ENCODE peak calls at places on chromosomes 4 and X, in six cellular contexts. One of them, this sample, is unnamed.

GRCh38 chr4:124334119-124334518 is 378.4 kb downstream of the ANKRD50 start:
- DNase-seq in endothelial cell of umbilical vein: peak
- DNase-seq in GM23248: peak
- DNase-seq in fibroblast of lung: peak
- DNase-seq in GM23338: peak
- DNase-seq in PC-3: peak
- DNase-seq in this sample: peak

GRCh38 chrX:150692296-150692695 is 900 bp upstream of the MTMR1 start:
- DNase-seq in GM23338: no peak
- DNase-seq in PC-3: no peak
- DNase-seq in fibroblast of lung: no peak
- DNase-seq in endothelial cell of umbilical vein: no peak
- DNase-seq in GM23248: no peak
- DNase-seq in this sample: no peak

GRCh38 chrX:55135171-55135570 is 46.4 kb downstream of the PAGE2 start:
- DNase-seq in PC-3: peak
- DNase-seq in endothelial cell of umbilical vein: peak
- DNase-seq in GM23248: peak
- DNase-seq in fibroblast of lung: peak
- DNase-seq in GM23338: peak
- DNase-seq in this sample: peak

GRCh38 chr4:65698631-65699030 is 28.3 kb upstream of the EPHA5 start:
- DNase-seq in PC-3: no peak
- DNase-seq in endothelial cell of umbilical vein: no peak
- DNase-seq in fibroblast of lung: no peak
- DNase-seq in GM23338: no peak
- DNase-seq in GM23248: no peak
- DNase-seq in this sample: no peak

GRCh38 chr4:39855909-39856512 is 121.7 kb downstream of the PDS5A start:
- DNase-seq in fibroblast of lung: peak
- DNase-seq in GM23248: peak
- DNase-seq in PC-3: peak
- DNase-seq in GM23338: no peak
- DNase-seq in endothelial cell of umbilical vein: peak
- DNase-seq in this sample: peak

GRCh38 chr4:41448935-41449334 is 89.0 kb upstream of the LIMCH1 start:
- DNase-seq in GM23248: peak
- DNase-seq in PC-3: peak
- DNase-seq in GM23338: no peak
- DNase-seq in endothelial cell of umbilical vein: no peak
- DNase-seq in fibroblast of lung: no peak
- DNase-seq in this sample: no peak

GRCh38 chr4:15182600-15183222 is 180.4 kb downstream of the CPEB2 start:
- DNase-seq in PC-3: peak
- DNase-seq in endothelial cell of umbilical vein: peak
- DNase-seq in fibroblast of lung: peak
- DNase-seq in GM23338: no peak
- DNase-seq in GM23248: peak
- DNase-seq in this sample: peak

GRCh38 chr4:144283496-144283895 is 143.0 kb upstream of the GYPA start:
- DNase-seq in GM23248: no peak
- DNase-seq in PC-3: no peak
- DNase-seq in GM23338: no peak
- DNase-seq in endothelial cell of umbilical vein: no peak
- DNase-seq in fibroblast of lung: no peak
- DNase-seq in this sample: no peak

GRCh38 chr4:28702571-28702970 is 1841.9 kb downstream of the STIM2 start:
- DNase-seq in GM23338: no peak
- DNase-seq in fibroblast of lung: peak
- DNase-seq in PC-3: no peak
- DNase-seq in GM23248: peak
- DNase-seq in endothelial cell of umbilical vein: no peak
- DNase-seq in this sample: no peak

GRCh38 chr4:83025563-83025962 is 9.4 kb upstream of the COPS4 start:
- DNase-seq in PC-3: no peak
- DNase-seq in GM23248: no peak
- DNase-seq in endothelial cell of umbilical vein: no peak
- DNase-seq in GM23338: no peak
- DNase-seq in fibroblast of lung: no peak
- DNase-seq in this sample: no peak

GRCh38 chr4:109113511-109113910 is 188.9 kb downstream of the COL25A1 start:
- DNase-seq in PC-3: no peak
- DNase-seq in GM23338: no peak
- DNase-seq in fibroblast of lung: peak
- DNase-seq in GM23248: peak
- DNase-seq in endothelial cell of umbilical vein: no peak
- DNase-seq in this sample: no peak

GRCh38 chrX:7052541-7052940 is 95.0 kb upstream of the STS start:
- DNase-seq in GM23338: no peak
- DNase-seq in fibroblast of lung: no peak
- DNase-seq in GM23248: no peak
- DNase-seq in endothelial cell of umbilical vein: no peak
- DNase-seq in PC-3: no peak
- DNase-seq in this sample: no peak

GRCh38 chrX:129497146-129497805 is 26.0 kb downstream of the SMARCA1 start:
- DNase-seq in fibroblast of lung: no peak
- DNase-seq in PC-3: no peak
- DNase-seq in GM23338: no peak
- DNase-seq in endothelial cell of umbilical vein: no peak
- DNase-seq in GM23248: no peak
- DNase-seq in this sample: no peak

GRCh38 chr4:153222790-153223417 is 18.7 kb downstream of the TRIM2 start:
- DNase-seq in fibroblast of lung: peak
- DNase-seq in PC-3: peak
- DNase-seq in GM23338: peak
- DNase-seq in endothelial cell of umbilical vein: peak
- DNase-seq in GM23248: peak
- DNase-seq in this sample: peak

GRCh38 chrX:17160971-17161370 is 214.0 kb upstream of the NHS start:
- DNase-seq in PC-3: peak
- DNase-seq in GM23248: peak
- DNase-seq in fibroblast of lung: no peak
- DNase-seq in GM23338: peak
- DNase-seq in endothelial cell of umbilical vein: no peak
- DNase-seq in this sample: no peak

GRCh38 chrX:115348440-115349225 is 59.1 kb downstream of the LUZP4 start:
- DNase-seq in PC-3: no peak
- DNase-seq in endothelial cell of umbilical vein: no peak
- DNase-seq in GM23248: no peak
- DNase-seq in fibroblast of lung: no peak
- DNase-seq in GM23338: no peak
- DNase-seq in this sample: no peak

GRCh38 chr4:54677853-54678650 is 20.3 kb downstream of the KIT start:
- DNase-seq in fibroblast of lung: no peak
- DNase-seq in endothelial cell of umbilical vein: no peak
- DNase-seq in GM23248: no peak
- DNase-seq in GM23338: no peak
- DNase-seq in PC-3: no peak
- DNase-seq in this sample: no peak

GRCh38 chrX:41559662-41560061 is 112.5 kb downstream of the NYX start:
- DNase-seq in endothelial cell of umbilical vein: peak
- DNase-seq in GM23338: no peak
- DNase-seq in fibroblast of lung: peak
- DNase-seq in GM23248: peak
- DNase-seq in PC-3: no peak
- DNase-seq in this sample: no peak

GRCh38 chrX:73401591-73402266 is 45.1 kb upstream of the CDX4 start:
- DNase-seq in GM23338: peak
- DNase-seq in endothelial cell of umbilical vein: no peak
- DNase-seq in PC-3: peak
- DNase-seq in fibroblast of lung: no peak
- DNase-seq in GM23248: no peak
- DNase-seq in this sample: no peak

GRCh38 chr4:3389186-3389878 is 52.4 kb upstream of the HGFAC start:
- DNase-seq in GM23338: no peak
- DNase-seq in GM23248: no peak
- DNase-seq in PC-3: no peak
- DNase-seq in fibroblast of lung: no peak
- DNase-seq in endothelial cell of umbilical vein: no peak
- DNase-seq in this sample: no peak

DNA sequence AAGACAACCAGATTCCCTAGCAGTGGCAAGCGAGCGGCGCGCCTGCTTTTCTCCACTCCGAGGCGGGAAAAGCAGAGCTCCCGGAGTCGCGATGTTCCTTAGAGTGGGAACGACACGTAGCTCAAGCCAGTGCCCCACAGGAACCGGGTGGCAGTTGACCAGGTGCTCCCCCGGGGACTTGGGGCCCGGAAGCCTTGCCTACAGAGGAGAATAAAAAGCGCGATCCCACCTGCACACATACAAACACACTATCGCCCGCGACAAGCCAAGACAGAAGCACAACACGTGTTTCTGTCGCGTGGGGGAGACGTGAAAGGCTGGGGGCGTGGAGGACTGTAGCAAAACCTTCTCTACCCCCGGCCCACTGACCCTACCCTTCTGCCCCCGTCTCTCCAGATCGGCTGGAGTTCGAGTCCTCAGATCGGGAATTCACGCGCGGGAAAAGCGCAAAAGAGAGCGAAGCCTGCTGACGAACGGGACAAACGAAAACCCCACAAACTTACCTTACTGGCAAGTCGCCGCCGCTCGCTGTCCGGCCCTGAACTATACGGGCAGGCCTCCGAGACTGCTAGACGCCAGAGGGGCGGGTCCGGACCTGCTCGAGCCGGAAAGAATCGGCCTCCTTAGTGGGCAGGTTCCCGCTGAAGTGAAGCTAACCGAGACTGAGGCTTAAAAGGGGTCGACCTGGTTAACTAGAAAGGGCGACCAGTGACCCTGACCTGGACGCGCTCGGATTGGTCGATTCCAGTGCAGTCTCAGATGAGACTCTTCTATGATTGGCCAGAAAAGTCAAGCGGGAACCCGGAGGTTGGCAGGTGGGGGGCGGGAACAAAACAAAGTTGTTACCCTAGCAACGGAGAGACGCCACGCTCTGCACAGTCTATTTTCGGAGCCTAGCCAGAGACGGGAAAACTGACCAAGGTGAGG is at the start of the genes DNAAF6 and NUP62CL:
- DNase-seq in PC-3: peak
- DNase-seq in GM23338: peak
- DNase-seq in GM23248: peak
- DNase-seq in fibroblast of lung: peak
- DNase-seq in endothelial cell of umbilical vein: peak
- DNase-seq in this sample: peak
- TF ChIP-seq EZH2 in PC-3: no peak
- TF ChIP-seq EZH2 in GM23338: no peak
- TF ChIP-seq EZH2 in GM23248: no peak
- TF ChIP-seq EZH2 in fibroblast of lung: no peak
- TF ChIP-seq EZH2 in endothelial cell of umbilical vein: no peak
- TF ChIP-seq EZH2 in this sample: no peak

GRCh38 chr4:73007526-73008100 is 61.9 kb downstream of the COX18 start:
- DNase-seq in GM23248: no peak
- DNase-seq in PC-3: no peak
- DNase-seq in fibroblast of lung: peak
- DNase-seq in GM23338: no peak
- DNase-seq in endothelial cell of umbilical vein: no peak
- DNase-seq in this sample: no peak

GRCh38 chr4:73010789-73011628 is 58.5 kb downstream of the COX18 start:
- DNase-seq in endothelial cell of umbilical vein: no peak
- DNase-seq in PC-3: no peak
- DNase-seq in fibroblast of lung: no peak
- DNase-seq in GM23338: no peak
- DNase-seq in GM23248: no peak
- DNase-seq in this sample: no peak

GRCh38 chr4:73011629-73011985 is 57.9 kb downstream of the COX18 start:
- DNase-seq in GM23338: no peak
- DNase-seq in GM23248: no peak
- DNase-seq in PC-3: no peak
- DNase-seq in endothelial cell of umbilical vein: no peak
- DNase-seq in fibroblast of lung: no peak
- DNase-seq in this sample: no peak

GRCh38 chr4:73001885-73002284 is 67.6 kb downstream of the COX18 start:
- DNase-seq in GM23338: peak
- DNase-seq in PC-3: no peak
- DNase-seq in GM23248: no peak
- DNase-seq in endothelial cell of umbilical vein: no peak
- DNase-seq in fibroblast of lung: no peak
- DNase-seq in this sample: no peak

GRCh38 chr4:73006286-73006990 is 63.1 kb downstream of the COX18 start:
- DNase-seq in fibroblast of lung: no peak
- DNase-seq in GM23248: no peak
- DNase-seq in PC-3: no peak
- DNase-seq in endothelial cell of umbilical vein: no peak
- DNase-seq in GM23338: no peak
- DNase-seq in this sample: no peak
- H3K4me2 ChIP-seq in fibroblast of lung: no peak
- H3K4me2 ChIP-seq in GM23248: no peak
- H3K4me2 ChIP-seq in PC-3: no peak
- H3K4me2 ChIP-seq in endothelial cell of umbilical vein: no peak
- H3K4me2 ChIP-seq in GM23338: no peak
- H3K4me2 ChIP-seq in this sample: no peak

GRCh38 chr4:81405900-81406401 is 65.8 kb downstream of the RASGEF1B start:
- DNase-seq in fibroblast of lung: peak
- DNase-seq in endothelial cell of umbilical vein: peak
- DNase-seq in GM23338: peak
- DNase-seq in GM23248: peak
- DNase-seq in PC-3: peak
- DNase-seq in this sample: peak
- H3K27ac ChIP-seq in fibroblast of lung: no peak
- H3K27ac ChIP-seq in endothelial cell of umbilical vein: no peak
- H3K27ac ChIP-seq in GM23338: no peak
- H3K27ac ChIP-seq in GM23248: no peak
- H3K27ac ChIP-seq in PC-3: no peak
- H3K27ac ChIP-seq in this sample: no peak

GRCh38 chr4:1407657-1408333 is 1.6 kb upstream of the NKX1-1 start:
- DNase-seq in PC-3: no peak
- DNase-seq in fibroblast of lung: no peak
- DNase-seq in endothelial cell of umbilical vein: no peak
- DNase-seq in GM23338: no peak
- DNase-seq in GM23248: no peak
- DNase-seq in this sample: no peak

GRCh38 chr4:1409806-1410425 is 3.7 kb upstream of the NKX1-1 start:
- DNase-seq in PC-3: no peak
- DNase-seq in fibroblast of lung: no peak
- DNase-seq in GM23338: no peak
- DNase-seq in GM23248: no peak
- DNase-seq in endothelial cell of umbilical vein: no peak
- DNase-seq in this sample: no peak

GRCh38 chr4:1406946-1407656 is 859 bp upstream of the NKX1-1 start:
- DNase-seq in GM23248: no peak
- DNase-seq in GM23338: peak
- DNase-seq in endothelial cell of umbilical vein: no peak
- DNase-seq in PC-3: no peak
- DNase-seq in fibroblast of lung: no peak
- DNase-seq in this sample: no peak

GRCh38 chr4:1409079-1409805 is 3.0 kb upstream of the NKX1-1 start:
- DNase-seq in fibroblast of lung: no peak
- DNase-seq in GM23248: no peak
- DNase-seq in PC-3: no peak
- DNase-seq in GM23338: no peak
- DNase-seq in endothelial cell of umbilical vein: no peak
- DNase-seq in this sample: no peak

DNA sequence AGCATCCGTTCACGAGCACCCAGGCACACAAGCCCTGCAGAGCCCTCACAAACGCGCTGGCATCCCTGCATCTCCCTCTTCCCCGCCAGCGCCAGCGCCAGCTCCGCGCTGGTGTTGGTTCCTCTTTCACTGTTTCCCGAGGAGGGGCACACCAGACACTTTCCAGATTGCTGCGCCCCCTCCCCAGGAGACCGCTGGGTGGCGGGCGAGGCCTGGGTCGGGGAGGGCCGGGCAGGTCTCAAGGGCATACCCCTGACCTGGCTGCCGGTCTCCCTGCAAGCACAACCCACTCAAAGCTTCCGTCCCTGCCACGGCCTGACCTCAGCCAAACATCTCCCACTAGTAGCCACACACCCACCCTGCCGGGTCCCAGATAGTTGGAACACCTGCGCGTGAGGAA is 2.2 kb upstream of the NKX1-1 start:
- DNase-seq in fibroblast of lung: no peak
- DNase-seq in GM23338: peak
- DNase-seq in PC-3: no peak
- DNase-seq in endothelial cell of umbilical vein: no peak
- DNase-seq in GM23248: no peak
- DNase-seq in this sample: no peak
- TF ChIP-seq EZH2 in fibroblast of lung: no peak
- TF ChIP-seq EZH2 in GM23338: peak
- TF ChIP-seq EZH2 in PC-3: no peak
- TF ChIP-seq EZH2 in endothelial cell of umbilical vein: no peak
- TF ChIP-seq EZH2 in GM23248: no peak
- TF ChIP-seq EZH2 in this sample: no peak